ENCODE peak calls at places on chromosomes 11 and 22, in six cellular contexts. One of them, this sample, is unnamed. For H3K27me3, the result is how much of the 10 kb centered on the place peaks cover.

GRCh38 chr11:128476729-128477128 is 110.6 kb downstream of the ETS1 start:
- DNase-seq in effector memory CD4-positive, alpha-beta T cell: peak
- DNase-seq in neural progenitor cell: no peak
- DNase-seq in AG04450: no peak
- DNase-seq in tibial artery: no peak
- DNase-seq in cardiac muscle cell: no peak
- DNase-seq in this sample: no peak

GRCh38 chr11:103648670-103649400 is 387.6 kb upstream of the DDI1 start:
- DNase-seq in effector memory CD4-positive, alpha-beta T cell: no peak
- DNase-seq in neural progenitor cell: no peak
- DNase-seq in AG04450: no peak
- DNase-seq in tibial artery: no peak
- DNase-seq in cardiac muscle cell: no peak
- DNase-seq in this sample: no peak

GRCh38 chr11:131581006-131581405 is 210.6 kb downstream of the NTM start:
- DNase-seq in effector memory CD4-positive, alpha-beta T cell: no peak
- DNase-seq in neural progenitor cell: no peak
- DNase-seq in AG04450: no peak
- DNase-seq in tibial artery: no peak
- DNase-seq in cardiac muscle cell: no peak
- DNase-seq in this sample: no peak

GRCh38 chr22:23485490-23485889 is 94.6 kb downstream of the IGLL1 start:
- DNase-seq in effector memory CD4-positive, alpha-beta T cell: no peak
- DNase-seq in neural progenitor cell: no peak
- DNase-seq in AG04450: no peak
- DNase-seq in tibial artery: no peak
- DNase-seq in cardiac muscle cell: no peak
- DNase-seq in this sample: no peak

GRCh38 chr22:41983516-41983915 is 14.3 kb downstream of the SEPTIN3 start:
- DNase-seq in effector memory CD4-positive, alpha-beta T cell: no peak
- DNase-seq in neural progenitor cell: no peak
- DNase-seq in AG04450: no peak
- DNase-seq in tibial artery: no peak
- DNase-seq in cardiac muscle cell: no peak
- DNase-seq in this sample: no peak

GRCh38 chr22:41398921-41399320 is 17.2 kb downstream of the TEF start:
- DNase-seq in effector memory CD4-positive, alpha-beta T cell: no peak
- DNase-seq in neural progenitor cell: no peak
- DNase-seq in AG04450: no peak
- DNase-seq in tibial artery: no peak
- DNase-seq in cardiac muscle cell: no peak
- DNase-seq in this sample: no peak

GRCh38 chr11:132351050-132351449 is 980.6 kb downstream of the NTM start:
- DNase-seq in effector memory CD4-positive, alpha-beta T cell: no peak
- DNase-seq in neural progenitor cell: no peak
- DNase-seq in AG04450: no peak
- DNase-seq in tibial artery: no peak
- DNase-seq in cardiac muscle cell: no peak
- DNase-seq in this sample: no peak

GRCh38 chr22:35622132-35622913 is 5.2 kb upstream of the MB start:
- DNase-seq in effector memory CD4-positive, alpha-beta T cell: no peak
- DNase-seq in neural progenitor cell: peak
- DNase-seq in AG04450: no peak
- DNase-seq in tibial artery: no peak
- DNase-seq in cardiac muscle cell: peak
- DNase-seq in this sample: no peak

GRCh38 chr11:63608353-63609345 is 5.6 kb downstream of the PLAAT3 start:
- DNase-seq in effector memory CD4-positive, alpha-beta T cell: no peak
- DNase-seq in neural progenitor cell: no peak
- DNase-seq in AG04450: no peak
- DNase-seq in tibial artery: no peak
- DNase-seq in cardiac muscle cell: no peak
- DNase-seq in this sample: no peak

GRCh38 chr11:9796854-9797253 is 133.0 kb downstream of the SWAP70 start:
- DNase-seq in effector memory CD4-positive, alpha-beta T cell: no peak
- DNase-seq in neural progenitor cell: no peak
- DNase-seq in AG04450: no peak
- DNase-seq in tibial artery: no peak
- DNase-seq in cardiac muscle cell: no peak
- DNase-seq in this sample: no peak

GRCh38 chr22:42805016-42805997 is 51.8 kb downstream of the ARFGAP3 start:
- DNase-seq in effector memory CD4-positive, alpha-beta T cell: no peak
- DNase-seq in neural progenitor cell: peak
- DNase-seq in AG04450: no peak
- DNase-seq in tibial artery: no peak
- DNase-seq in cardiac muscle cell: no peak
- DNase-seq in this sample: no peak

GRCh38 chr22:36360871-36361383 is 26.8 kb downstream of the MYH9 start:
- DNase-seq in effector memory CD4-positive, alpha-beta T cell: no peak
- DNase-seq in neural progenitor cell: no peak
- DNase-seq in AG04450: peak
- DNase-seq in tibial artery: no peak
- DNase-seq in cardiac muscle cell: no peak
- DNase-seq in this sample: no peak

GRCh38 chr22:40628354-40629042 is 8.0 kb downstream of the MRTFA start:
- DNase-seq in effector memory CD4-positive, alpha-beta T cell: no peak
- DNase-seq in neural progenitor cell: no peak
- DNase-seq in AG04450: no peak
- DNase-seq in tibial artery: no peak
- DNase-seq in cardiac muscle cell: no peak
- DNase-seq in this sample: no peak

GRCh38 chr11:130439160-130439519 is 9.3 kb upstream of the ADAMTS15 start:
- DNase-seq in effector memory CD4-positive, alpha-beta T cell: no peak
- DNase-seq in neural progenitor cell: no peak
- DNase-seq in AG04450: no peak
- DNase-seq in tibial artery: no peak
- DNase-seq in cardiac muscle cell: no peak
- DNase-seq in this sample: no peak

GRCh38 chr11:102568851-102569250 is 38.3 kb upstream of the MMP7 start:
- DNase-seq in effector memory CD4-positive, alpha-beta T cell: no peak
- DNase-seq in neural progenitor cell: no peak
- DNase-seq in AG04450: no peak
- DNase-seq in tibial artery: no peak
- DNase-seq in cardiac muscle cell: no peak
- DNase-seq in this sample: no peak

GRCh38 chr22:27991586-27992293 is 72.7 kb upstream of the PITPNB start:
- DNase-seq in effector memory CD4-positive, alpha-beta T cell: no peak
- DNase-seq in neural progenitor cell: no peak
- DNase-seq in AG04450: no peak
- DNase-seq in tibial artery: peak
- DNase-seq in cardiac muscle cell: no peak
- DNase-seq in this sample: no peak

GRCh38 chr11:69356703-69357457 is 62.9 kb downstream of the MYEOV start:
- DNase-seq in effector memory CD4-positive, alpha-beta T cell: no peak
- DNase-seq in neural progenitor cell: no peak
- DNase-seq in AG04450: no peak
- DNase-seq in tibial artery: no peak
- DNase-seq in cardiac muscle cell: no peak
- DNase-seq in this sample: no peak

GRCh38 chr22:50010676-50011446 is 1.7 kb downstream of the IL17REL start:
- DNase-seq in effector memory CD4-positive, alpha-beta T cell: peak
- DNase-seq in neural progenitor cell: no peak
- DNase-seq in AG04450: no peak
- DNase-seq in tibial artery: no peak
- DNase-seq in cardiac muscle cell: no peak
- DNase-seq in this sample: no peak

GRCh38 chr11:2289350-2289749 is 12.4 kb downstream of the C11orf21 start:
- DNase-seq in effector memory CD4-positive, alpha-beta T cell: no peak
- DNase-seq in neural progenitor cell: no peak
- DNase-seq in AG04450: no peak
- DNase-seq in tibial artery: no peak
- DNase-seq in cardiac muscle cell: no peak
- DNase-seq in this sample: no peak

GRCh38 chr22:49404576-49405199 is 423.0 kb downstream of the BRD1 start:
- DNase-seq in effector memory CD4-positive, alpha-beta T cell: no peak
- DNase-seq in neural progenitor cell: no peak
- DNase-seq in AG04450: no peak
- DNase-seq in tibial artery: no peak
- DNase-seq in cardiac muscle cell: peak
- DNase-seq in this sample: no peak

GRCh38 chr11:35932121-35932520 is 11.7 kb upstream of the LDLRAD3 start:
- DNase-seq in effector memory CD4-positive, alpha-beta T cell: no peak
- DNase-seq in neural progenitor cell: no peak
- DNase-seq in AG04450: no peak
- DNase-seq in tibial artery: no peak
- DNase-seq in cardiac muscle cell: no peak
- DNase-seq in this sample: no peak

GRCh38 chr11:3167143-3168119 is 2.3 kb upstream of the OSBPL5 start:
- DNase-seq in effector memory CD4-positive, alpha-beta T cell: no peak
- DNase-seq in neural progenitor cell: no peak
- DNase-seq in AG04450: no peak
- DNase-seq in tibial artery: no peak
- DNase-seq in cardiac muscle cell: peak
- DNase-seq in this sample: no peak

GRCh38 chr11:119795231-119795630 is 66.2 kb upstream of the NECTIN1 start:
- DNase-seq in effector memory CD4-positive, alpha-beta T cell: no peak
- DNase-seq in neural progenitor cell: no peak
- DNase-seq in AG04450: peak
- DNase-seq in tibial artery: no peak
- DNase-seq in cardiac muscle cell: no peak
- DNase-seq in this sample: no peak

GRCh38 chr11:12749442-12749841 is 75.2 kb downstream of the TEAD1 start:
- DNase-seq in effector memory CD4-positive, alpha-beta T cell: no peak
- DNase-seq in neural progenitor cell: no peak
- DNase-seq in AG04450: no peak
- DNase-seq in tibial artery: no peak
- DNase-seq in cardiac muscle cell: no peak
- DNase-seq in this sample: no peak

GRCh38 chr11:47966621-47967020 is 13.7 kb upstream of the PTPRJ start:
- DNase-seq in effector memory CD4-positive, alpha-beta T cell: no peak
- DNase-seq in neural progenitor cell: no peak
- DNase-seq in AG04450: no peak
- DNase-seq in tibial artery: no peak
- DNase-seq in cardiac muscle cell: no peak
- DNase-seq in this sample: no peak

GRCh38 chr11:67486481-67487195 is 3.8 kb downstream of the AIP start:
- DNase-seq in effector memory CD4-positive, alpha-beta T cell: no peak
- DNase-seq in neural progenitor cell: no peak
- DNase-seq in AG04450: no peak
- DNase-seq in tibial artery: no peak
- DNase-seq in cardiac muscle cell: no peak
- DNase-seq in this sample: no peak

GRCh38 chr11:128929991-128930390 is 12.7 kb downstream of the TP53AIP1 start:
- DNase-seq in effector memory CD4-positive, alpha-beta T cell: no peak
- DNase-seq in neural progenitor cell: no peak
- DNase-seq in AG04450: no peak
- DNase-seq in tibial artery: no peak
- DNase-seq in cardiac muscle cell: peak
- DNase-seq in this sample: no peak

GRCh38 chr11:112455791-112456190 is 195.1 kb upstream of the PLET1 start:
- DNase-seq in effector memory CD4-positive, alpha-beta T cell: no peak
- DNase-seq in neural progenitor cell: no peak
- DNase-seq in AG04450: no peak
- DNase-seq in tibial artery: no peak
- DNase-seq in cardiac muscle cell: no peak
- DNase-seq in this sample: no peak

GRCh38 chr11:112460141-112460540 is 199.5 kb upstream of the PLET1 start:
- DNase-seq in effector memory CD4-positive, alpha-beta T cell: no peak
- DNase-seq in neural progenitor cell: no peak
- DNase-seq in AG04450: no peak
- DNase-seq in tibial artery: no peak
- DNase-seq in cardiac muscle cell: no peak
- DNase-seq in this sample: no peak

GRCh38 chr11:112457532-112457931 is 196.9 kb upstream of the PLET1 start:
- DNase-seq in effector memory CD4-positive, alpha-beta T cell: no peak
- DNase-seq in neural progenitor cell: no peak
- DNase-seq in AG04450: no peak
- DNase-seq in tibial artery: no peak
- DNase-seq in cardiac muscle cell: no peak
- DNase-seq in this sample: no peak

GRCh38 chr11:112454841-112455240 is 194.2 kb upstream of the PLET1 start:
- DNase-seq in effector memory CD4-positive, alpha-beta T cell: no peak
- DNase-seq in neural progenitor cell: no peak
- DNase-seq in AG04450: no peak
- DNase-seq in tibial artery: no peak
- DNase-seq in cardiac muscle cell: no peak
- DNase-seq in this sample: no peak

GRCh38 chr11:112459001-112459400 is 198.3 kb upstream of the PLET1 start:
- DNase-seq in effector memory CD4-positive, alpha-beta T cell: no peak
- DNase-seq in neural progenitor cell: no peak
- DNase-seq in AG04450: no peak
- DNase-seq in tibial artery: no peak
- DNase-seq in cardiac muscle cell: no peak
- DNase-seq in this sample: no peak
- H3K4me3 ChIP-seq in effector memory CD4-positive, alpha-beta T cell: peak
- H3K4me3 ChIP-seq in neural progenitor cell: no peak
- H3K4me3 ChIP-seq in AG04450: peak
- H3K4me3 ChIP-seq in tibial artery: no peak
- H3K4me3 ChIP-seq in cardiac muscle cell: no peak
- H3K4me3 ChIP-seq in this sample: no peak

GRCh38 chr22:45516923-45517675 is 14.4 kb downstream of the FBLN1 start:
- DNase-seq in effector memory CD4-positive, alpha-beta T cell: no peak
- DNase-seq in neural progenitor cell: peak
- DNase-seq in AG04450: no peak
- DNase-seq in tibial artery: no peak
- DNase-seq in cardiac muscle cell: peak
- DNase-seq in this sample: no peak

GRCh38 chr22:45516163-45516562 is 13.5 kb downstream of the FBLN1 start:
- DNase-seq in effector memory CD4-positive, alpha-beta T cell: no peak
- DNase-seq in neural progenitor cell: no peak
- DNase-seq in AG04450: no peak
- DNase-seq in tibial artery: no peak
- DNase-seq in cardiac muscle cell: no peak
- DNase-seq in this sample: no peak

GRCh38 chr22:45518580-45518991 is 15.9 kb downstream of the FBLN1 start:
- DNase-seq in effector memory CD4-positive, alpha-beta T cell: no peak
- DNase-seq in neural progenitor cell: no peak
- DNase-seq in AG04450: no peak
- DNase-seq in tibial artery: no peak
- DNase-seq in cardiac muscle cell: no peak
- DNase-seq in this sample: no peak

GRCh38 chr22:45512363-45512762 is 9.7 kb downstream of the FBLN1 start:
- DNase-seq in effector memory CD4-positive, alpha-beta T cell: no peak
- DNase-seq in neural progenitor cell: no peak
- DNase-seq in AG04450: no peak
- DNase-seq in tibial artery: no peak
- DNase-seq in cardiac muscle cell: no peak
- DNase-seq in this sample: no peak

GRCh38 chr22:45515678-45516077 is 13.0 kb downstream of the FBLN1 start:
- DNase-seq in effector memory CD4-positive, alpha-beta T cell: no peak
- DNase-seq in neural progenitor cell: no peak
- DNase-seq in AG04450: no peak
- DNase-seq in tibial artery: no peak
- DNase-seq in cardiac muscle cell: no peak
- DNase-seq in this sample: no peak
- H3K27me3 ChIP-seq in effector memory CD4-positive, alpha-beta T cell: under half
- H3K27me3 ChIP-seq in neural progenitor cell: under half
- H3K27me3 ChIP-seq in AG04450: under half
- H3K27me3 ChIP-seq in tibial artery: under half
- H3K27me3 ChIP-seq in cardiac muscle cell: under half
- H3K27me3 ChIP-seq in this sample: under half

GRCh38 chr11:57481915-57482781 is 21.8 kb downstream of the RTN4RL2 start:
- DNase-seq in effector memory CD4-positive, alpha-beta T cell: no peak
- DNase-seq in neural progenitor cell: no peak
- DNase-seq in AG04450: no peak
- DNase-seq in tibial artery: no peak
- DNase-seq in cardiac muscle cell: no peak
- DNase-seq in this sample: no peak
- H3K4me3 ChIP-seq in effector memory CD4-positive, alpha-beta T cell: no peak
- H3K4me3 ChIP-seq in neural progenitor cell: peak
- H3K4me3 ChIP-seq in AG04450: peak
- H3K4me3 ChIP-seq in tibial artery: no peak
- H3K4me3 ChIP-seq in cardiac muscle cell: peak
- H3K4me3 ChIP-seq in this sample: peak

GRCh38 chr22:22243033-22243680 is 1.4 kb upstream of the VPREB1 start:
- DNase-seq in effector memory CD4-positive, alpha-beta T cell: no peak
- DNase-seq in neural progenitor cell: no peak
- DNase-seq in AG04450: no peak
- DNase-seq in tibial artery: no peak
- DNase-seq in cardiac muscle cell: no peak
- DNase-seq in this sample: no peak
- H3K27me3 ChIP-seq in effector memory CD4-positive, alpha-beta T cell: under half
- H3K27me3 ChIP-seq in neural progenitor cell: half or more
- H3K27me3 ChIP-seq in AG04450: under half
- H3K27me3 ChIP-seq in tibial artery: under half
- H3K27me3 ChIP-seq in cardiac muscle cell: half or more
- H3K27me3 ChIP-seq in this sample: half or more